ENCODE peak calls at places on chromosomes 11 and 22, in seven cellular contexts. G is activated T-cell treated with anti-CD3 and anti-CD28 coated beads for 48 hours, E is G401, P is frontal cortex, M is HCT116, H is DMS79 treated with DMSO at 0.1 percent for 48 hours, I is GF-D8. N is an unnamed sample.

GRCh38 chr11:47955356-47955755 is 25.0 kb upstream of the PTPRJ start:
- DNase-seq in M (no peak), P (no peak), G (no peak), H (no peak), I (no peak), E (no peak), N (no peak)

GRCh38 chr22:22935546-22936157 is 48.0 kb downstream of the IGLL5 start:
- DNase-seq in I (no peak), H (no peak), M (no peak), G (no peak), E (no peak), P (no peak), N (no peak)

GRCh38 chr22:50141891-50142363 is 28.6 kb upstream of the PANX2 start:
- DNase-seq in M (no peak), I (no peak), P (no peak), E (no peak), H (no peak), G (no peak), N (peak; percentile 63)

GRCh38 chr11:44766112-44766971 is 39.6 kb downstream of the TSPAN18 start:
- DNase-seq in G (no peak), E (no peak), P (no peak), I (no peak), M (no peak), H (no peak), N (peak; percentile 27)

GRCh38 chr11:106281455-106282173 is 204.2 kb downstream of the AASDHPPT start:
- DNase-seq in P (no peak), E (no peak), I (no peak), M (peak; percentile 18), H (no peak), G (no peak), N (no peak)

GRCh38 chr11:77374108-77374507 is 72.6 kb upstream of the GDPD4 start:
- DNase-seq in I (no peak), E (no peak), P (no peak), G (no peak), M (no peak), H (no peak), N (no peak)

GRCh38 chr22:42299586-42300285 is 29.3 kb upstream of the TCF20 start:
- DNase-seq in M (no peak), I (peak; percentile 75), G (peak; percentile 23), E (no peak), H (no peak), P (no peak), N (peak; percentile 71)

GRCh38 chr22:42924436-42924835 is 67.4 kb upstream of the ARFGAP3 start:
- DNase-seq in M (no peak), P (no peak), I (no peak), G (no peak), E (no peak), H (no peak), N (no peak)

GRCh38 chr11:95330332-95330731 is 99.3 kb upstream of the SESN3 start:
- DNase-seq in M (no peak), G (no peak), E (no peak), I (no peak), H (peak; percentile 41), P (no peak), N (peak; percentile 91)

GRCh38 chr11:118260353-118260752 is 3.7 kb downstream of the MPZL2 start:
- DNase-seq in H (no peak), I (no peak), P (no peak), M (no peak), E (no peak), G (no peak), N (no peak)

GRCh38 chr22:22977479-22978200 is 90.0 kb downstream of the IGLL5 start:
- DNase-seq in E (no peak), P (no peak), M (no peak), G (no peak), H (no peak), I (no peak), N (no peak)

GRCh38 chr11:124717786-124718634 is 21.7 kb upstream of the NRGN start:
- DNase-seq in P (no peak), H (peak; percentile 51), E (peak; percentile 26), I (peak; percentile 54), G (no peak), M (no peak), N (peak; percentile 70)

GRCh38 chr11:1160231-1161101 is 2.7 kb downstream of the MUC5AC start:
- DNase-seq in G (no peak), H (no peak), P (no peak), M (no peak), I (no peak), E (no peak), N (no peak)

GRCh38 chr11:117620659-117621058 is 176.4 kb downstream of the DSCAML1 start:
- DNase-seq in P (no peak), H (no peak), I (no peak), M (no peak), E (no peak), G (no peak), N (no peak)

GRCh38 chr11:75873417-75874148 is 58.6 kb downstream of the UVRAG start:
- DNase-seq in H (no peak), P (no peak), I (peak; percentile 34), E (no peak), G (no peak), M (no peak), N (peak; percentile 30)

GRCh38 chr11:117189191-117189940 is 9.8 kb upstream of the TAGLN start:
- DNase-seq in G (no peak), H (no peak), P (no peak), M (no peak), I (no peak), E (no peak), N (no peak)

GRCh38 chr11:68978931-68979591 is 1.7 kb downstream of the MRGPRD start:
- DNase-seq in E (no peak), M (no peak), H (no peak), P (no peak), I (no peak), G (no peak), N (no peak)

GRCh38 chr11:108871152-108871551 is 206.3 kb downstream of the DDX10 start:
- DNase-seq in M (no peak), H (no peak), P (no peak), I (no peak), G (peak; percentile 6), E (no peak), N (peak; percentile 79)

GRCh38 chr11:125356736-125357292 is 139.3 kb downstream of the FEZ1 start:
- DNase-seq in H (no peak), P (no peak), E (no peak), G (no peak), M (no peak), I (no peak), N (no peak)

GRCh38 chr11:95717314-95717713 is 72.3 kb downstream of the FAM76B start:
- DNase-seq in G (no peak), H (no peak), I (no peak), M (no peak), P (no peak), E (no peak), N (no peak)

GRCh38 chr11:22337571-22338464 is at the start of gene SLC17A6:
- DNase-seq in E (peak; percentile 5), I (no peak), M (no peak), G (no peak), P (no peak), H (peak; percentile 95), N (peak; percentile 96)

GRCh38 chr11:47204633-47204989 is 10.2 kb upstream of the DDB2 start:
- DNase-seq in H (no peak), E (no peak), I (no peak), G (no peak), M (no peak), P (peak; percentile 33), N (no peak)

GRCh38 chr11:3894128-3894731 is 38.8 kb downstream of the STIM1 start:
- DNase-seq in H (no peak), P (no peak), E (no peak), I (peak; percentile 82), M (no peak), G (no peak), N (no peak)

GRCh38 chr11:128530119-128531091 is 57.0 kb downstream of the ETS1 start:
- DNase-seq in I (no peak), M (no peak), G (no peak), P (no peak), E (no peak), H (peak; percentile 58), N (peak; percentile 39)

GRCh38 chr22:29258407-29259252 is 9.2 kb downstream of the RHBDD3 start:
- DNase-seq in H (no peak), P (no peak), E (no peak), G (no peak), I (no peak), M (no peak), N (no peak)

N was measured in NCI-H69.